ENCODE peak calls at places on chromosomes 2 and 18, in ten cellular contexts. A is dorsolateral prefrontal cortex, I is HFFc6, B is tibial artery, Y is neural crest cell, U is cardiac fibroblast, R is prostate gland, W is breast epithelium, C is ovary, S is astrocyte of the cerebellum. K is an unnamed sample.

GRCh38 chr2:7792031-7792651 is 874.9 kb downstream of the RNF144A start:
- DNase-seq in A (no peak), I (no peak), B (no peak), Y (no peak), U (no peak), R (peak), W (peak), C (no peak), S (no peak), K (no peak)

GRCh38 chr2:240596491-240596931 is 10.0 kb downstream of the CAPN10 start:
- DNase-seq in A (peak), I (no peak), B (peak), Y (no peak), U (no peak), R (peak), W (no peak), C (peak), S (no peak), K (no peak)

GRCh38 chr2:38164881-38165280 is 88.9 kb upstream of the CYP1B1 start:
- DNase-seq in A (no peak), I (no peak), B (no peak), Y (no peak), U (no peak), R (no peak), W (no peak), C (no peak), S (no peak), K (no peak)

GRCh38 chr2:167240671-167241070 is 352.4 kb downstream of the XIRP2 start:
- DNase-seq in A (no peak), I (no peak), B (no peak), Y (no peak), U (peak), R (no peak), W (no peak), C (no peak), S (no peak), K (no peak)

GRCh38 chr2:122255924-122256323 is 500.5 kb downstream of the TSN start:
- DNase-seq in A (no peak), I (no peak), B (no peak), Y (no peak), U (peak), R (no peak), W (no peak), C (no peak), S (peak), K (no peak)

GRCh38 chr2:191665286-191665685 is 12.7 kb upstream of the NABP1 start:
- DNase-seq in A (no peak), I (peak), B (no peak), Y (no peak), U (peak), R (no peak), W (no peak), C (no peak), S (no peak), K (no peak)

GRCh38 chr2:139296672-139297209 is 516.6 kb upstream of the NXPH2 start:
- DNase-seq in A (no peak), I (no peak), B (no peak), Y (no peak), U (no peak), R (no peak), W (no peak), C (no peak), S (no peak), K (no peak)

GRCh38 chr2:105765415-105766299 is 20.9 kb downstream of the NCK2 start:
- DNase-seq in A (no peak), I (no peak), B (no peak), Y (no peak), U (no peak), R (peak), W (no peak), C (no peak), S (no peak), K (no peak)

GRCh38 chr2:23630961-23631360 is 246.0 kb downstream of the KLHL29 start:
- DNase-seq in A (no peak), I (no peak), B (no peak), Y (no peak), U (no peak), R (no peak), W (no peak), C (no peak), S (no peak), K (no peak)

GRCh38 chr2:73258913-73259215 is 24.8 kb downstream of the CCT7 start:
- DNase-seq in A (no peak), I (no peak), B (no peak), Y (no peak), U (no peak), R (no peak), W (no peak), C (no peak), S (no peak), K (no peak)

GRCh38 chr2:220512419-220512818 is 885.0 kb downstream of the SLC4A3 start:
- DNase-seq in A (no peak), I (peak), B (no peak), Y (no peak), U (peak), R (no peak), W (no peak), C (no peak), S (no peak), K (no peak)

GRCh38 chr18:35661483-35662146 is 80.1 kb downstream of the GALNT1 start:
- DNase-seq in A (no peak), I (no peak), B (no peak), Y (no peak), U (no peak), R (no peak), W (no peak), C (no peak), S (no peak), K (no peak)
- TF ChIP-seq CTCF in A (peak), I (peak), B (no peak), Y (peak), U (peak), R (no peak), W (no peak), C (no peak), S (peak), K (no peak)

GRCh38 chr2:43165378-43166025 is 60.9 kb downstream of the ZFP36L2 start:
- DNase-seq in A (no peak), I (no peak), B (no peak), Y (no peak), U (no peak), R (no peak), W (no peak), C (no peak), S (no peak), K (no peak)
- TF ChIP-seq CTCF in A (no peak), I (peak), B (no peak), Y (peak), U (peak), R (no peak), W (no peak), C (no peak), S (peak), K (no peak)

GRCh38 chr2:172998547-172998946 is 77.1 kb upstream of the MAP3K20 start:
- DNase-seq in A (no peak), I (no peak), B (no peak), Y (no peak), U (no peak), R (no peak), W (no peak), C (no peak), S (no peak), K (no peak)

GRCh38 chr2:172997031-172997430 is 78.6 kb upstream of the MAP3K20 start:
- DNase-seq in A (no peak), I (no peak), B (no peak), Y (no peak), U (peak), R (no peak), W (no peak), C (no peak), S (no peak), K (no peak)

GRCh38 chr2:172993924-172994717 is 81.5 kb upstream of the MAP3K20 start:
- DNase-seq in A (no peak), I (no peak), B (no peak), Y (no peak), U (no peak), R (no peak), W (no peak), C (no peak), S (no peak), K (no peak)

GRCh38 chr2:172996387-172996961 is 79.2 kb upstream of the MAP3K20 start:
- DNase-seq in A (no peak), I (peak), B (no peak), Y (no peak), U (peak), R (no peak), W (no peak), C (no peak), S (no peak), K (no peak)

GRCh38 chr2:172995323-172996244 is 80.1 kb upstream of the MAP3K20 start:
- DNase-seq in A (no peak), I (peak), B (peak), Y (no peak), U (peak), R (peak), W (no peak), C (peak), S (peak), K (no peak)
- TF ChIP-seq CTCF in A (no peak), I (peak), B (no peak), Y (no peak), U (peak), R (no peak), W (no peak), C (no peak), S (peak), K (no peak)

DNA sequence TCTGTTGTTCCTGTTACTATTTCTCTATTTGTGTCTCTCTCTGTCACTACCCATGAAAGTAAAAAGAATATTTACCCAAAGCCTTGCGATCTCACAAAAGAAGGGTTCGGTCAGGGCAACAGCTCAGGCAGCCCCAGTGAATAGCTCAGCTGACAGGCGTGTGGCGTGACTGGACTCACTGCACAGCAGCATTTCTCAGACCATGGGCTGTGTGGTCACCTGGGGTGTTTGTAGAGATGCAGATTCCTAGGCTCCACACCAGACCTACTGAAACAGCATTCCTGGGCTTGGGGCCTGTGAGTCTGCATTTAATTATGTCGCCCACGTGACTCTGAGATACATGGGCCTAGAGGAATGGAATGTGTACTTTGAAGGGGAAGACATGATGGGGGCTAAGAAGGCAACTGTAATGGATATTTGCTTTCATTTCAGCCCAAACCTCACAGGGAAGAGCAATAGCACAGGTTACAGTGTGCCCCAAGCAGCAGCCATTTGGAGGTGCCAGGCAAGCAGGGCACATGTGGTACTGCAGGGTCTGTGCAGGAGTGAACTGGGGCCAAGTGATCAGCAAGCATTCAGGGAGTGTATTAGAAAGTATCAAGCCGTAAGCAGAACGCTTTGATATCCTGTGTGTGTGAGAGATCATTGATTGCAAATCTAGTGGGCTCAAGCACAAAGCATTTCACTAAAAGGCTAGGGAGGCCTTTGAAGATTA is 90.4 kb upstream of the RBMS1 start:
- DNase-seq in A (no peak), I (no peak), B (no peak), Y (no peak), U (no peak), R (no peak), W (no peak), C (no peak), S (no peak), K (no peak)
- TF ChIP-seq CTCF in A (no peak), I (no peak), B (no peak), Y (no peak), U (no peak), R (no peak), W (no peak), C (no peak), S (no peak), K (no peak)

DNA sequence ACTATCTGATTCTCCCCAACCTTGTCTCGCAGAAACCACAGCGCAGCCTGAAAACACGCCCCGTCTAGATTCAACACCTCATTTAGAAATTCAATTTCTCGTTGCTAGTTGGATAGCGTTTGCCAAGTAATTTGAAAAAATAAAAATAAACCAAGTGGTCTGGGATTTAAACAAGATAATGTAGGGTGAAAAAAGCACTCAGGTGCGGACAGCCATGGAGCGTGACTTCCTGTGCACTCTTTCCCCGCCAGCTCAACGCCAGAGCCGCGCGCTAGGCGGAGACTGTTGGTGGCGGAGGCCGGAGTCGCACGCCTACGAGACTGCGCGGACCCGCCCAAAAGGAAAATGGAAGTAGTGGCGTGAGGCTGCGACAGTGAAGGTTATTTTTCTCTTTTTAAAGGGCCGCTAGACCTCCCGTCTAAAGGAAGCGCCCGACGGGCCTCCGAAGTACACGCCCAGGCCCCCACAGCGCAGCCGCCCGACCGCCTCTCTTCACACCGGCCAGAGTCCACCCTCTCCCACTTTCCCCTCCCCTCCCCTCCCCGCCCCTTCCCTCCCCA is 584 bp upstream of the CCNT2 start:
- DNase-seq in A (no peak), I (no peak), B (no peak), Y (no peak), U (no peak), R (peak), W (no peak), C (peak), S (no peak), K (peak)
- TF ChIP-seq CTCF in A (no peak), I (peak), B (peak), Y (peak), U (peak), R (no peak), W (peak), C (peak), S (peak), K (no peak)

GRCh38 chr18:48323151-48323550 is 86.0 kb downstream of the ZBTB7C start:
- DNase-seq in A (no peak), I (no peak), B (no peak), Y (no peak), U (no peak), R (no peak), W (no peak), C (no peak), S (no peak), K (no peak)

GRCh38 chr18:48320639-48320945 is 88.6 kb downstream of the ZBTB7C start:
- DNase-seq in A (no peak), I (no peak), B (no peak), Y (no peak), U (no peak), R (no peak), W (no peak), C (no peak), S (no peak), K (no peak)

GRCh38 chr18:48319796-48320638 is 89.2 kb downstream of the ZBTB7C start:
- DNase-seq in A (no peak), I (peak), B (no peak), Y (no peak), U (peak), R (no peak), W (no peak), C (no peak), S (no peak), K (no peak)

GRCh38 chr18:48321586-48321985 is 87.6 kb downstream of the ZBTB7C start:
- DNase-seq in A (no peak), I (no peak), B (no peak), Y (no peak), U (no peak), R (no peak), W (no peak), C (no peak), S (no peak), K (no peak)

DNA sequence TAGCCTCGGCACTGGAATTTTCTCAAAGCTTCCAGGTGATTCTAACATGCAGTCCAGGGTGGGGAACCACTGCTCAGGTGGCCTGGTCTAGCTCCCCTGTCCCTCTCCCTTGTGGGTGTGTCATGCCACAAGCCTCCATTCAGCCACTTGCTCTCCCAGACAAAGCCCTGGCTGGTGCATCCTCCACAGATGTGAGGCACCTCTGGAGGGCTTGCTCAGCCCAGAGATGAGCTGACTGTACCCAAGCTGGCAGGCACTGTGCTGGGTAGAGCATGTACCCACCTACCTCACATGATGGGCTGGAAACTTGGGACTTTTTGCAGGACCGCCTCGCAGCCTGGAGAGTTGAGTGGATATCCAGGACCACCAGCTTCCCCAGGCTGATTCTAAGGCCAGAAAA is 88.1 kb downstream of the ZBTB7C start:
- DNase-seq in A (no peak), I (no peak), B (no peak), Y (no peak), U (no peak), R (no peak), W (no peak), C (no peak), S (no peak), K (no peak)
- TF ChIP-seq CTCF in A (no peak), I (no peak), B (no peak), Y (no peak), U (no peak), R (no peak), W (no peak), C (no peak), S (no peak), K (no peak)

DNA sequence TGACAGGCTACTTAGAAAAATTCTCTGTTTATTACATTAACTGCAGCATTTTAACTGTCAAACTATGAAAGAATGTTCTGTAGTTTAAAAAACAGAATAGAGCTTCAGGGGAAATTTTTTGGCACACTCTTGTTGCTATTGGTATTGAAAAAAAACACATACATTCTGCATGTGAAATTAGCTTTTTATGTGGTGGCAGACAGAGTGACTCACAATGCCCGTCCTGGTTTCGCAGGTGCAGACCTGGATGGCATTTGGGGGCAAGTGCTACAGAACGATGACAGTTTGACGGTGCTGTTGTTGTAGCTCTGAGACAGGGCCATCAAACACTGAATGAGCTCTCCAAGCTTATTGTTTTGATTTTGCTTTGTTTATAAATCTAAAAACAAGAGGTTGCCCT is 105.0 kb upstream of the MAP3K20 start:
- DNase-seq in A (no peak), I (no peak), B (no peak), Y (no peak), U (no peak), R (no peak), W (no peak), C (no peak), S (no peak), K (no peak)
- TF ChIP-seq CTCF in A (no peak), I (no peak), B (no peak), Y (no peak), U (no peak), R (no peak), W (no peak), C (no peak), S (no peak), K (no peak)

K was measured in omental fat pad.